ENCODE peak calls at places on chromosomes 16 and 17, in eight cellular contexts. J is GM23338, P is mammary epithelial cell, B is RWPE1, C is HL-60, W is lung, U is A549, X is pancreas. F is an unnamed sample.

GRCh38 chr16:89693931-89694783 is 7.3 kb downstream of the SPATA2L start:
- DNase-seq in J (no peak), P (no peak), B (no peak), C (no peak), W (no peak), U (no peak), X (no peak), F (no peak)

GRCh38 chr17:81641825-81642489 is 5.0 kb downstream of the TSPAN10 start:
- DNase-seq in J (no peak), P (peak), B (peak), C (no peak), W (no peak), U (peak), X (no peak), F (no peak)

GRCh38 chr17:17400566-17401184 is 76.1 kb upstream of the MED9 start:
- DNase-seq in J (no peak), P (no peak), B (no peak), C (no peak), W (no peak), U (no peak), X (no peak), F (no peak)

GRCh38 chr16:87391950-87392822 is at the start of gene MAP1LC3B:
- DNase-seq in J (peak), P (peak), B (peak), C (peak), W (peak), U (peak), X (peak), F (peak)

GRCh38 chr16:58556678-58557077 is 41.4 kb downstream of the SETD6 start:
- DNase-seq in J (no peak), P (no peak), B (no peak), C (no peak), W (no peak), U (no peak), X (no peak), F (no peak)

GRCh38 chr17:16352303-16352837 is 899 bp downstream of the CENPV start:
- DNase-seq in J (peak), P (peak), B (peak), C (no peak), W (no peak), U (peak), X (peak), F (no peak)

GRCh38 chr16:87706278-87707000 is 59.3 kb downstream of the KLHDC4 start:
- DNase-seq in J (no peak), P (no peak), B (no peak), C (no peak), W (no peak), U (no peak), X (peak), F (no peak)

GRCh38 chr16:11256657-11257130 is 690 bp upstream of the SOCS1 start:
- DNase-seq in J (peak), P (peak), B (peak), C (peak), W (peak), U (peak), X (peak), F (no peak)

GRCh38 chr17:4155980-4156620 is 13.1 kb downstream of the CYB5D2 start:
- DNase-seq in J (no peak), P (no peak), B (no peak), C (no peak), W (no peak), U (no peak), X (no peak), F (no peak)

GRCh38 chr16:77170805-77171204 is 20.2 kb upstream of the MON1B start:
- DNase-seq in J (no peak), P (no peak), B (no peak), C (no peak), W (no peak), U (no peak), X (no peak), F (no peak)

GRCh38 chr16:1654505-1655268 is 23.4 kb upstream of the JPT2 start:
- DNase-seq in J (no peak), P (no peak), B (no peak), C (no peak), W (no peak), U (no peak), X (no peak), F (no peak)

GRCh38 chr17:64225410-64225809 is 37.6 kb downstream of the TEX2 start:
- DNase-seq in J (no peak), P (no peak), B (no peak), C (no peak), W (no peak), U (no peak), X (no peak), F (no peak)

GRCh38 chr17:67891481-67892119 is 66.3 kb downstream of the BPTF start:
- DNase-seq in J (peak), P (peak), B (peak), C (no peak), W (no peak), U (peak), X (no peak), F (no peak)

GRCh38 chr16:23679986-23680336 is 1.3 kb downstream of the PLK1 start:
- DNase-seq in J (peak), P (peak), B (no peak), C (no peak), W (no peak), U (no peak), X (no peak), F (no peak)

GRCh38 chr17:17812211-17813054 is 24.4 kb downstream of the SREBF1 start:
- DNase-seq in J (peak), P (peak), B (peak), C (no peak), W (peak), U (peak), X (peak), F (no peak)

GRCh38 chr17:5931611-5932010 is 138.6 kb upstream of the WSCD1 start:
- DNase-seq in J (no peak), P (peak), B (no peak), C (no peak), W (no peak), U (no peak), X (no peak), F (no peak)

GRCh38 chr16:19168173-19169080 is at the start of gene SYT17:
- DNase-seq in J (peak), P (no peak), B (peak), C (no peak), W (peak), U (peak), X (peak), F (no peak)

GRCh38 chr16:21268236-21268635 is 9.9 kb downstream of the CRYM start:
- DNase-seq in J (no peak), P (no peak), B (no peak), C (no peak), W (no peak), U (no peak), X (no peak), F (no peak)

GRCh38 chr17:67503184-67503583 is 126.1 kb downstream of the PITPNC1 start:
- DNase-seq in J (no peak), P (peak), B (peak), C (no peak), W (no peak), U (no peak), X (peak), F (peak)

DNA sequence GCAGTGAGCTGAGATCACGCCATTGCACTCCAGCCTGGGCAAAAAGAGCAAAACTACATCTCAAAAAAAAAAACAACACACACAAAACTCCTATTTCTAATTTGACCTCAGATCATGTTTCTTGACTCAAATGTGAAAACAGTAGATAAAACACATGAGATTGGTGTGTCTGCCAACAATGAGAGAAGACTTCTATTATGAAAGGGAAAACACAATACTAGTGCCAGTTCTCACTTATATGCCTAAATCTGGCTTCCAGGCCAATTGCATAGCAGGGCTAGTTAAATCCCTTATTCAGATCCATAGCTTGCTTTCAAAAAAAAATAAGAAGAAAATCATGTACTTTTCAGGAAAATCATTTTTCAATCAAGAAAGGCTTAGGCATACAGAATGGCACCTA is 39.4 kb downstream of the AP1G1 start:
- DNase-seq in J (no peak), P (no peak), B (no peak), C (no peak), W (no peak), U (no peak), X (no peak), F (no peak)
- H3K27ac ChIP-seq in J (no peak), P (no peak), B (no peak), C (no peak), W (no peak), U (no peak), X (no peak), F (no peak)

GRCh38 chr16:67243481-67243880 is 3.8 kb downstream of the FHOD1 start:
- DNase-seq in J (no peak), P (no peak), B (no peak), C (no peak), W (no peak), U (no peak), X (peak), F (no peak)
- H3K27ac ChIP-seq in J (no peak), P (peak), B (peak), C (peak), W (peak), U (peak), X (no peak), F (peak)

GRCh38 chr17:2709173-2709661 is 2.3 kb downstream of the CLUH start:
- DNase-seq in J (peak), P (peak), B (peak), C (no peak), W (peak), U (no peak), X (peak), F (peak)
- H3K27ac ChIP-seq in J (no peak), P (peak), B (peak), C (peak), W (peak), U (peak), X (peak), F (peak)

DNA sequence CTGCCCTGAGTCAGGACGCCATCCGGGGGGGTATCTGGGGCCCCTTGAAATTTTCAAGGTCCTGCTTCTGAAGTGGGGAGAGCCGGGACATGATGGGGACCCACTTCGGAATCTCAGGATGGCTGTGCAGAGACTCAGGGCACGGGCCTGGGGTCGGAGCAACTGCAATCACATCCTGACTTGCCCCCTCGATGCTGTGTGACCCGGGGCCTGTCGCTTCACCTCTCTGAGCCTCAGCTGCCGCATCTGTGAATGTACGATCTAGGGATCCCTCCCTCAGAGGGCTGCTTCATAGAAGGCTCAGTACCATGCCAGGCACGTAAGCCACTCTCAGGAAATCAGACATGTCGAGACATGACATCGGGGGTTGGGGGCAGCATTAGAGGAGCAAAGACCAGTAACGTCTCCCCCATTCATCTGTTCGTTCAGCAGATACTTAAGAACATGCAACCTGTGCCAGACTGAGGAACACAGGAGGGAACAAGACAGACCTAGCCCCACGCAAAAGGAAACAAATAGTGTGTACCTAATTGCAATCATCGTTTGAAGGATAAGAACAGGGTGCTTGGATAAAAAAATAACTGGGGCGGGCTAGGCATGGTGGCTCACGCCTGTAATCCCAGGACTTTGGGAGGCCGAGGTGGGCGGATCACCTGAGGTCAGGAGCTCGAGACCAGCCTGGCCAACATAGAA is 229.6 kb downstream of the PARN start:
- DNase-seq in J (no peak), P (no peak), B (no peak), C (no peak), W (no peak), U (no peak), X (no peak), F (no peak)
- H3K27ac ChIP-seq in J (no peak), P (no peak), B (peak), C (no peak), W (no peak), U (peak), X (no peak), F (peak)

DNA sequence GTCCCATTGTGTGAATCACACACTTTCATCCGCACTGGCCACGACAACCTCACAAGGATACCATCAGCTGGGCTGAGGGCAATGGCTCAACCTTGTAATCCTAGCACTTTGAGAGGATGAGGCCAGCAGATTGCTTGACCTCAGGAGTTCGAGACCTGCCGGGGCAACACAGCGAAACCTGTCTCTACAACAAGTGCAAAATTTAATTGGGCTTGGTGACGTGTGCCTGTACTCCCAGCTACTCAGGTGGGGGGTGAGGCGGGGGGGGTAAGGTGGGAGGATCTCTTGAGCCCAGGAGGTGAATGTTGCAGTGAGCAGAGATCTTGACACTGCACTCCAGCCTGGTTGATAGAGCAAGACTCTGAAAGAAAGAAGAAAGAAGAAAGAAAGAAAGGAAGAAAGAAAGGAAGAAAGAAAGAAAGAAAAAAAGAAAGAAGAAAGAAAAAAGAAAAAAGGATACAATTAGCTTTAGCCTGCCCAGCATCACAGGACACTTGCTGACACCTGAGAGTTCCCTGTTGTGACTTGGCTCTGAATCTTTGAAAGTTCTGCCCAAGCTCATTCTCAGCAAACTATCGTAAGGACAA is 5.2 kb upstream of the MT1E start:
- DNase-seq in J (no peak), P (no peak), B (no peak), C (no peak), W (no peak), U (no peak), X (no peak), F (no peak)
- H3K27ac ChIP-seq in J (no peak), P (no peak), B (no peak), C (no peak), W (no peak), U (no peak), X (no peak), F (no peak)

GRCh38 chr17:45170976-45171337 is 9.3 kb downstream of the HEXIM2 start:
- DNase-seq in J (no peak), P (peak), B (peak), C (no peak), W (peak), U (peak), X (peak), F (peak)

GRCh38 chr17:45172232-45172540 is 10.5 kb downstream of the HEXIM2 start:
- DNase-seq in J (no peak), P (no peak), B (no peak), C (no peak), W (no peak), U (no peak), X (no peak), F (no peak)

GRCh38 chr17:45168991-45169752 is 7.5 kb downstream of the HEXIM2 start:
- DNase-seq in J (peak), P (no peak), B (no peak), C (no peak), W (no peak), U (no peak), X (no peak), F (no peak)

GRCh38 chr17:45171338-45172231 is 9.9 kb downstream of the HEXIM2 start:
- DNase-seq in J (peak), P (peak), B (peak), C (no peak), W (peak), U (peak), X (peak), F (peak)

DNA sequence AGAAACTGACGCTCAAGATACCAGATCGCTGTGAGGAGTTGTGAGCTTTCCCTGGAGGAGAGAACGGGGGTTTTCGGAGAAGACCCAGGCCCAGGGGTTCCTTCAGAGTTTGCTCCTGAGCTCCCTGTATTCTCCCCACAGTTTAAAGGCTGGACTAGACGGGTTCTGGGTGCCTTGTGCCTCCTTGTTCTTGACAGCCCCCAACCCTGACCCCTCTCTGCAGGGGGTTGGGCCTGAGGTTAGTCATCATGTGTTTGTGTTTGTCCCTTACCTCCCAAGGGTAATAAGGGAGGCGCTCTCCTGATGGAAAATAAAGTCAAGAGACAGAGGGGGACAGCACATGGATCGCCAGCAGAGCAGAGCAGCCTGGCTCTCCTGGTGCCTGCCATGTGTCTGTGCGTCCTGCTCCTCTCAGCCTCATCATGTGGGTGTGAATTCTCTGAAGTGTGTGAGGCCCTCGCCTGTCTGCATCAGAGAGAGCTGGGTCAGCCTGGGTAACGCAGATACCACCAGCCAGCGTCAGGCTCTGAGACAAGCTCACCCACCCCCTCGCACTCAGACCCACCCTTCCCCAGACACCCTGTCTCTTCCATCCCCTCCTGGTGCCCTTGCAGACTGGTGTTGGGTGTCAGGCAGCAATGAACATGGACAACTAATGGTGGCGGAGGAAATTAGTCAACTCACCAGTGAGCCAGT is 8.8 kb downstream of the HEXIM2 start:
- DNase-seq in J (no peak), P (no peak), B (no peak), C (no peak), W (no peak), U (no peak), X (no peak), F (no peak)
- H3K27ac ChIP-seq in J (peak), P (peak), B (peak), C (no peak), W (peak), U (peak), X (peak), F (peak)

GRCh38 chr16:27317320-27317719 is 3.5 kb downstream of the IL4R start:
- DNase-seq in J (no peak), P (peak), B (peak), C (no peak), W (no peak), U (no peak), X (no peak), F (peak)
- H3K27ac ChIP-seq in J (no peak), P (peak), B (peak), C (no peak), W (peak), U (peak), X (no peak), F (peak)

GRCh38 chr17:65446043-65446442 is 115.4 kb downstream of the AXIN2 start:
- DNase-seq in J (no peak), P (no peak), B (no peak), C (no peak), W (no peak), U (no peak), X (no peak), F (no peak)
- H3K27ac ChIP-seq in J (no peak), P (no peak), B (no peak), C (no peak), W (no peak), U (no peak), X (no peak), F (no peak)